ENCODE peak calls at places on chromosomes 16 and 17, in seven cellular contexts. J is heart right ventricle, T is WERI-Rb-1, B is A673, W is lower leg skin, P is gastrocnemius medialis, R is AG09319. M is an unnamed sample.

GRCh38 chr16:85172465-85173071 is 60.3 kb upstream of the CIBAR2 start:
- DNase-seq in B (peak; percentile 77), R (no peak), J (no peak), T (peak; percentile 71), P (no peak), W (peak; percentile 92), M (no peak)

GRCh38 chr17:1095093-1095852 is 84.5 kb downstream of the ABR start:
- DNase-seq in T (no peak), B (no peak), J (peak; percentile 47), W (no peak), P (no peak), R (no peak), M (no peak)

GRCh38 chr17:81381632-81382577 is 13.4 kb upstream of the BAHCC1 start:
- DNase-seq in B (no peak), J (no peak), T (no peak), R (no peak), P (no peak), W (no peak), M (no peak)

GRCh38 chr17:11909348-11909747 is 87.9 kb downstream of the ZNF18 start:
- DNase-seq in W (no peak), P (no peak), T (peak; percentile 13), B (peak; percentile 30), J (no peak), R (no peak), M (no peak)

GRCh38 chr16:52861614-52862022 is 191.1 kb downstream of the CHD9NB start:
- DNase-seq in T (peak; percentile 18), R (no peak), W (no peak), J (no peak), P (no peak), B (peak; percentile 80), M (peak; percentile 7)

GRCh38 chr16:69848635-69849545 is 86.8 kb downstream of the WWP2 start:
- DNase-seq in R (peak; percentile 79), B (peak; percentile 25), J (peak; percentile 93), W (peak; percentile 96), P (peak; percentile 69), T (peak; percentile 11), M (peak; percentile 6)

GRCh38 chr17:6668219-6668618 is 16.7 kb downstream of the C17orf100 start:
- DNase-seq in R (no peak), B (no peak), J (no peak), W (peak; percentile 67), P (no peak), T (no peak), M (no peak)

GRCh38 chr17:34252138-34252889 is 2.8 kb upstream of the CCL2 start:
- DNase-seq in W (peak; percentile 99), R (peak; percentile 83), J (peak; percentile 97), T (no peak), B (no peak), P (peak; percentile 81), M (peak; percentile 92)

GRCh38 chr17:72219824-72220473 is 99.1 kb downstream of the SOX9 start:
- DNase-seq in W (no peak), T (no peak), B (no peak), R (no peak), P (no peak), J (no peak), M (no peak)

DNA sequence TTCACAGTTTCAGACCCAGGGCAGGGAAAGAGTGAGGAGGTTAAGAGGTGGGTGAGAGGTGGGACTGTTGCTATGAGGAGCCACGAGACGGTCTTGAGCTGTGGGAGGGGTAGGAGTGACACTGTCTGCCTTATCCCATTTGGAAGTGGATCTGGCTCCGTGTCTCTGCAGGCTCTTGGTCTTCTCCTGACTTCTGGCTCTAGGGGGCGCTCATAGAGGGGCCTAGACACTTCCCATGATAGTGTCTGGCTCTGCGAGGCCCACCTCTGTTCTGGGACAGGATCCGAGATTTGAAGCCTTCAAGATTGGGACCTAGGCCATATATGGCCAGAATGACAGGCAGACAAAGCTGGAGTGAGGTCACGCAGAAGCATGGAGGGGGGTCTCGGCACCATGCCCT is 204.5 kb downstream of the GSG1L start:
- DNase-seq in R (no peak), T (peak; percentile 48), B (peak; percentile 35), W (no peak), J (no peak), P (no peak), M (no peak)
- TF ChIP-seq CTCF in R (no peak), T (peak; percentile 65), B (peak; percentile 46), W (no peak), J (no peak), P (no peak), M (no peak)

GRCh38 chr17:75240394-75241142 is 20.8 kb downstream of the GGA3 start:
- DNase-seq in T (peak; percentile 94), B (peak; percentile 77), W (no peak), R (no peak), P (no peak), J (no peak), M (no peak)
- TF ChIP-seq CTCF in T (peak; percentile 100), B (peak; percentile 92), W (no peak), R (peak; percentile 61), P (peak; percentile 23), J (peak; percentile 39), M (peak; percentile 74)

DNA sequence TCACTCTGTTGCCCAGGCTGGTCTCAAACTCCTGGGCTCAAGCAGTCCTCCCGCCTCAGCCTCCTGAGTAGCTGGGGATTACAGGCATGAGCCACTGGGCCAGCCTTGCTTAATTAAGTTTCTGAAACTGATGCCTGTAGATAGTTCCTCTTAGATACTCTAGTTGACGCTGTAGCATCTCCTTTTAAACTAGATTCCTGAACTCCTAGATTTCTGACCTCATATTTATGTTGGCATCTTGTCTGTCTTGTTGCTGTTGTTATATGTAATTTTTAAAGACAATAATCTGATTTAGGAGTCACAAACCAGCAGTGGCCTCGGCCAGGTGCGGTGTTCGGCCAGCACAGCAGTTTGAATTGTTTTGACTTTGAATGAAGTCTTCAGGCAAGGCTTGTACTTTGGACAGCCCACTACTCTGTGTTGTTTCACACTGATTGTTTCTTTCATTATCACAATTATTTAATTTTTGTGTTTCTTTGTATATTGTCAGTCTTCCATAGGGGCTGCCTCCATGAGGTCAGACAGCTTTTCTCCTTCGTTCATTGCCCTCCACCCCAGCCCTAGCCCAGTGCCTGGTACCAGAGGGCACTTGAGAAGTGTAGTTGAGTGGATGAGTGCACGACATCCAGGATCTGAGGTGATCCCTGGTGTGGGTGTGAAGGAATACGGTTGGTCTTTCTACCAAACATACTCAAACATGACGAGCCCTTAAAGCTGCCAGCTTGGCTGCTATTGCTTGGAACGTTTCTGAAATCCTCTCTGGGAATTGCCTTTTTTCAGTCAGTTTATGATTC is 37.7 kb downstream of the DHRS7B start:
- DNase-seq in B (no peak), P (no peak), T (no peak), R (no peak), W (no peak), J (no peak), M (no peak)
- TF ChIP-seq CTCF in B (no peak), P (no peak), T (no peak), R (no peak), W (no peak), J (no peak), M (no peak)

GRCh38 chr17:73621685-73622084 is 22.6 kb downstream of the SDK2 start:
- DNase-seq in W (no peak), B (no peak), P (no peak), T (no peak), J (no peak), R (no peak), M (no peak)

GRCh38 chr17:73622381-73622780 is 21.9 kb downstream of the SDK2 start:
- DNase-seq in J (no peak), B (no peak), P (no peak), W (no peak), R (no peak), T (no peak), M (no peak)

GRCh38 chr17:73623247-73623646 is 21.0 kb downstream of the SDK2 start:
- DNase-seq in R (no peak), B (no peak), J (no peak), T (no peak), P (no peak), W (no peak), M (no peak)

GRCh38 chr17:73616873-73617430 is 27.3 kb downstream of the SDK2 start:
- DNase-seq in J (no peak), P (no peak), T (no peak), W (no peak), R (no peak), B (no peak), M (no peak)

GRCh38 chr17:73620414-73620813 is 23.8 kb downstream of the SDK2 start:
- DNase-seq in W (no peak), T (no peak), R (no peak), J (no peak), B (no peak), P (no peak), M (no peak)
- TF ChIP-seq CTCF in W (no peak), T (peak; percentile 1), R (no peak), J (no peak), B (no peak), P (no peak), M (no peak)

M was measured in epithelial cell of proximal tubule.